ENCODE peak calls at places on chromosome 2, in five cellular contexts. H is astrocyte of the cerebellum, X is KBM-7, D is NCI-H1417, E is nephron progenitor cell. G is an unnamed sample.

GRCh38 chr2:128469203-128469602 is 150.5 kb upstream of the HS6ST1 start:
- DNase-seq in E (no peak), D (no peak), X (peak), H (no peak), G (no peak)

GRCh38 chr2:120778244-120778643 is 42.6 kb downstream of the GLI2 start:
- DNase-seq in E (no peak), H (no peak), D (no peak), X (no peak), G (no peak)

GRCh38 chr2:53104263-53104662 is 663.3 kb upstream of the CHAC2 start:
- DNase-seq in X (no peak), D (no peak), E (no peak), H (peak), G (no peak)

GRCh38 chr2:37322368-37322767 is 2.3 kb downstream of the PRKD3 start:
- DNase-seq in H (no peak), E (no peak), X (no peak), D (no peak), G (no peak)

GRCh38 chr2:166197446-166197845 is 69.6 kb upstream of the SCN1A start:
- DNase-seq in X (no peak), D (no peak), H (no peak), E (no peak), G (no peak)

GRCh38 chr2:113124181-113124961 is 3.0 kb upstream of the IL1RN start:
- DNase-seq in X (peak), D (no peak), E (no peak), H (peak), G (no peak)

GRCh38 chr2:39981877-39982276 is 202.8 kb upstream of the THUMPD2 start:
- DNase-seq in E (no peak), X (no peak), H (no peak), D (peak), G (no peak)

GRCh38 chr2:121804997-121805766 is 49.7 kb downstream of the TSN start:
- DNase-seq in E (no peak), H (no peak), D (no peak), X (no peak), G (no peak)

GRCh38 chr2:32863803-32864202 is 83.0 kb upstream of the LTBP1 start:
- DNase-seq in E (no peak), D (no peak), X (no peak), H (no peak), G (no peak)

GRCh38 chr2:33297748-33298035 is 178.8 kb upstream of the RASGRP3 start:
- DNase-seq in X (no peak), D (no peak), H (no peak), E (no peak), G (no peak)

GRCh38 chr2:234033174-234033573 is 17.3 kb upstream of the SPP2 start:
- DNase-seq in E (no peak), H (no peak), D (no peak), X (no peak), G (no peak)